ENCODE peak calls at places on chromosome 11, in eight cellular contexts. One of them, this sample, is unnamed.

GRCh38 chr11:96306933-96307747 is 35.9 kb downstream of the MAML2 start:
- DNase-seq in tibial nerve: peak
- DNase-seq in esophagus squamous epithelium: peak
- DNase-seq in heart right ventricle: no peak
- DNase-seq in left ventricle myocardium inferior: peak
- DNase-seq in sigmoid colon: peak
- DNase-seq in body of pancreas: peak
- DNase-seq in A549: peak
- DNase-seq in this sample: peak

GRCh38 chr11:114053406-114053805 is 6.1 kb upstream of the ZBTB16 start:
- DNase-seq in tibial nerve: no peak
- DNase-seq in sigmoid colon: peak
- DNase-seq in body of pancreas: no peak
- DNase-seq in left ventricle myocardium inferior: no peak
- DNase-seq in esophagus squamous epithelium: no peak
- DNase-seq in A549: no peak
- DNase-seq in heart right ventricle: no peak
- DNase-seq in this sample: no peak

GRCh38 chr11:57294225-57295131 is 30.3 kb downstream of the TNKS1BP1 start:
- DNase-seq in tibial nerve: no peak
- DNase-seq in A549: no peak
- DNase-seq in heart right ventricle: no peak
- DNase-seq in left ventricle myocardium inferior: no peak
- DNase-seq in esophagus squamous epithelium: no peak
- DNase-seq in body of pancreas: peak
- DNase-seq in sigmoid colon: no peak
- DNase-seq in this sample: no peak

GRCh38 chr11:73184953-73185671 is 33.0 kb upstream of the P2RY2 start:
- DNase-seq in body of pancreas: peak
- DNase-seq in sigmoid colon: peak
- DNase-seq in left ventricle myocardium inferior: peak
- DNase-seq in esophagus squamous epithelium: no peak
- DNase-seq in heart right ventricle: peak
- DNase-seq in A549: peak
- DNase-seq in tibial nerve: peak
- DNase-seq in this sample: no peak

GRCh38 chr11:2512431-2513407 is 67.9 kb downstream of the KCNQ1 start:
- DNase-seq in esophagus squamous epithelium: no peak
- DNase-seq in left ventricle myocardium inferior: peak
- DNase-seq in sigmoid colon: no peak
- DNase-seq in A549: no peak
- DNase-seq in heart right ventricle: no peak
- DNase-seq in tibial nerve: no peak
- DNase-seq in body of pancreas: peak
- DNase-seq in this sample: no peak

GRCh38 chr11:84825140-84825539 is 802.0 kb downstream of the DLG2 start:
- DNase-seq in left ventricle myocardium inferior: no peak
- DNase-seq in A549: no peak
- DNase-seq in heart right ventricle: no peak
- DNase-seq in tibial nerve: no peak
- DNase-seq in body of pancreas: no peak
- DNase-seq in esophagus squamous epithelium: no peak
- DNase-seq in sigmoid colon: no peak
- DNase-seq in this sample: no peak

GRCh38 chr11:3030289-3031070 is 26.7 kb downstream of the CARS1 start:
- DNase-seq in left ventricle myocardium inferior: peak
- DNase-seq in A549: no peak
- DNase-seq in tibial nerve: no peak
- DNase-seq in heart right ventricle: no peak
- DNase-seq in body of pancreas: no peak
- DNase-seq in sigmoid colon: no peak
- DNase-seq in esophagus squamous epithelium: no peak
- DNase-seq in this sample: no peak

GRCh38 chr11:1569251-1569780 is 2.8 kb downstream of the DUSP8 start:
- DNase-seq in A549: no peak
- DNase-seq in tibial nerve: no peak
- DNase-seq in body of pancreas: no peak
- DNase-seq in sigmoid colon: no peak
- DNase-seq in left ventricle myocardium inferior: no peak
- DNase-seq in esophagus squamous epithelium: no peak
- DNase-seq in heart right ventricle: no peak
- DNase-seq in this sample: no peak

GRCh38 chr11:419248-420005 is 4.6 kb upstream of the SIGIRR start:
- DNase-seq in sigmoid colon: no peak
- DNase-seq in esophagus squamous epithelium: no peak
- DNase-seq in tibial nerve: no peak
- DNase-seq in left ventricle myocardium inferior: no peak
- DNase-seq in heart right ventricle: no peak
- DNase-seq in body of pancreas: no peak
- DNase-seq in A549: no peak
- DNase-seq in this sample: no peak

GRCh38 chr11:43399983-43400630 is 41.4 kb downstream of the TTC17 start:
- DNase-seq in esophagus squamous epithelium: no peak
- DNase-seq in body of pancreas: no peak
- DNase-seq in A549: no peak
- DNase-seq in tibial nerve: no peak
- DNase-seq in left ventricle myocardium inferior: no peak
- DNase-seq in heart right ventricle: no peak
- DNase-seq in sigmoid colon: no peak
- DNase-seq in this sample: no peak

GRCh38 chr11:77967121-77967520 is 27.3 kb downstream of the INTS4 start:
- DNase-seq in tibial nerve: no peak
- DNase-seq in heart right ventricle: no peak
- DNase-seq in left ventricle myocardium inferior: no peak
- DNase-seq in sigmoid colon: no peak
- DNase-seq in esophagus squamous epithelium: no peak
- DNase-seq in body of pancreas: no peak
- DNase-seq in A549: no peak
- DNase-seq in this sample: no peak

GRCh38 chr11:34546511-34547206 is 33.1 kb upstream of the ELF5 start:
- DNase-seq in sigmoid colon: no peak
- DNase-seq in tibial nerve: no peak
- DNase-seq in A549: no peak
- DNase-seq in body of pancreas: no peak
- DNase-seq in esophagus squamous epithelium: no peak
- DNase-seq in heart right ventricle: no peak
- DNase-seq in left ventricle myocardium inferior: no peak
- DNase-seq in this sample: no peak

GRCh38 chr11:23990346-23990745 is 506.5 kb upstream of the LUZP2 start:
- DNase-seq in sigmoid colon: no peak
- DNase-seq in heart right ventricle: no peak
- DNase-seq in left ventricle myocardium inferior: no peak
- DNase-seq in tibial nerve: no peak
- DNase-seq in A549: no peak
- DNase-seq in body of pancreas: no peak
- DNase-seq in esophagus squamous epithelium: no peak
- DNase-seq in this sample: no peak

GRCh38 chr11:35066783-35067476 is 72.0 kb upstream of the CD44 start:
- DNase-seq in tibial nerve: no peak
- DNase-seq in esophagus squamous epithelium: no peak
- DNase-seq in sigmoid colon: no peak
- DNase-seq in body of pancreas: no peak
- DNase-seq in A549: no peak
- DNase-seq in left ventricle myocardium inferior: no peak
- DNase-seq in heart right ventricle: no peak
- DNase-seq in this sample: no peak

GRCh38 chr11:1193326-1194230 is 29.3 kb upstream of the MUC5B start:
- DNase-seq in heart right ventricle: no peak
- DNase-seq in tibial nerve: no peak
- DNase-seq in body of pancreas: no peak
- DNase-seq in left ventricle myocardium inferior: peak
- DNase-seq in A549: no peak
- DNase-seq in esophagus squamous epithelium: no peak
- DNase-seq in sigmoid colon: peak
- DNase-seq in this sample: no peak

GRCh38 chr11:125586618-125587017 is 6.0 kb upstream of the STT3A start:
- DNase-seq in sigmoid colon: no peak
- DNase-seq in A549: no peak
- DNase-seq in body of pancreas: no peak
- DNase-seq in left ventricle myocardium inferior: no peak
- DNase-seq in esophagus squamous epithelium: no peak
- DNase-seq in heart right ventricle: no peak
- DNase-seq in tibial nerve: no peak
- DNase-seq in this sample: no peak

GRCh38 chr11:47524200-47524874 is 28.6 kb downstream of the CELF1 start:
- DNase-seq in heart right ventricle: peak
- DNase-seq in sigmoid colon: peak
- DNase-seq in body of pancreas: no peak
- DNase-seq in tibial nerve: no peak
- DNase-seq in left ventricle myocardium inferior: peak
- DNase-seq in esophagus squamous epithelium: no peak
- DNase-seq in A549: no peak
- DNase-seq in this sample: no peak

GRCh38 chr11:47056261-47056915 is 119.8 kb downstream of the CSTPP1 start:
- DNase-seq in sigmoid colon: no peak
- DNase-seq in esophagus squamous epithelium: no peak
- DNase-seq in body of pancreas: no peak
- DNase-seq in A549: no peak
- DNase-seq in left ventricle myocardium inferior: no peak
- DNase-seq in tibial nerve: no peak
- DNase-seq in heart right ventricle: no peak
- DNase-seq in this sample: no peak

GRCh38 chr11:27718346-27718852 is 18.1 kb upstream of the BDNF start:
- DNase-seq in A549: peak
- DNase-seq in body of pancreas: no peak
- DNase-seq in tibial nerve: no peak
- DNase-seq in heart right ventricle: no peak
- DNase-seq in left ventricle myocardium inferior: no peak
- DNase-seq in esophagus squamous epithelium: no peak
- DNase-seq in sigmoid colon: peak
- DNase-seq in this sample: peak

GRCh38 chr11:62208785-62209144 is 292 bp downstream of the SCGB2A1 start:
- DNase-seq in A549: no peak
- DNase-seq in left ventricle myocardium inferior: no peak
- DNase-seq in heart right ventricle: no peak
- DNase-seq in esophagus squamous epithelium: no peak
- DNase-seq in tibial nerve: no peak
- DNase-seq in sigmoid colon: no peak
- DNase-seq in body of pancreas: no peak
- DNase-seq in this sample: no peak

GRCh38 chr11:34185926-34186841 is 80.8 kb downstream of the NAT10 start:
- DNase-seq in body of pancreas: no peak
- DNase-seq in A549: no peak
- DNase-seq in left ventricle myocardium inferior: no peak
- DNase-seq in heart right ventricle: no peak
- DNase-seq in sigmoid colon: no peak
- DNase-seq in tibial nerve: no peak
- DNase-seq in esophagus squamous epithelium: no peak
- DNase-seq in this sample: no peak

GRCh38 chr11:10483174-10483573 is 28.1 kb downstream of the AMPD3 start:
- DNase-seq in esophagus squamous epithelium: no peak
- DNase-seq in heart right ventricle: no peak
- DNase-seq in left ventricle myocardium inferior: no peak
- DNase-seq in body of pancreas: no peak
- DNase-seq in A549: no peak
- DNase-seq in sigmoid colon: no peak
- DNase-seq in tibial nerve: no peak
- DNase-seq in this sample: no peak

GRCh38 chr11:12184696-12185095 is 74.3 kb downstream of the MICAL2 start:
- DNase-seq in heart right ventricle: no peak
- DNase-seq in left ventricle myocardium inferior: no peak
- DNase-seq in A549: no peak
- DNase-seq in body of pancreas: no peak
- DNase-seq in tibial nerve: no peak
- DNase-seq in esophagus squamous epithelium: no peak
- DNase-seq in sigmoid colon: no peak
- DNase-seq in this sample: no peak

GRCh38 chr11:17864478-17864941 is 129.9 kb downstream of the KCNC1 start:
- DNase-seq in heart right ventricle: no peak
- DNase-seq in left ventricle myocardium inferior: no peak
- DNase-seq in sigmoid colon: no peak
- DNase-seq in tibial nerve: no peak
- DNase-seq in body of pancreas: peak
- DNase-seq in A549: peak
- DNase-seq in esophagus squamous epithelium: no peak
- DNase-seq in this sample: no peak

GRCh38 chr11:108923413-108923812 is 258.5 kb downstream of the DDX10 start:
- DNase-seq in heart right ventricle: no peak
- DNase-seq in tibial nerve: no peak
- DNase-seq in esophagus squamous epithelium: no peak
- DNase-seq in A549: no peak
- DNase-seq in sigmoid colon: no peak
- DNase-seq in left ventricle myocardium inferior: no peak
- DNase-seq in body of pancreas: no peak
- DNase-seq in this sample: no peak

GRCh38 chr11:31987118-31988005 is 103.5 kb upstream of the RCN1 start:
- DNase-seq in sigmoid colon: no peak
- DNase-seq in esophagus squamous epithelium: no peak
- DNase-seq in body of pancreas: no peak
- DNase-seq in heart right ventricle: no peak
- DNase-seq in tibial nerve: no peak
- DNase-seq in A549: no peak
- DNase-seq in left ventricle myocardium inferior: no peak
- DNase-seq in this sample: no peak
- H3K4me3 ChIP-seq in sigmoid colon: no peak
- H3K4me3 ChIP-seq in esophagus squamous epithelium: no peak
- H3K4me3 ChIP-seq in body of pancreas: no peak
- H3K4me3 ChIP-seq in heart right ventricle: no peak
- H3K4me3 ChIP-seq in tibial nerve: no peak
- H3K4me3 ChIP-seq in A549: no peak
- H3K4me3 ChIP-seq in left ventricle myocardium inferior: peak
- H3K4me3 ChIP-seq in this sample: peak

GRCh38 chr11:70226967-70227366 is 23.9 kb downstream of the FADD start:
- DNase-seq in A549: no peak
- DNase-seq in tibial nerve: no peak
- DNase-seq in heart right ventricle: no peak
- DNase-seq in body of pancreas: no peak
- DNase-seq in esophagus squamous epithelium: no peak
- DNase-seq in sigmoid colon: no peak
- DNase-seq in left ventricle myocardium inferior: no peak
- DNase-seq in this sample: no peak
- TF ChIP-seq CTCF in A549: no peak
- TF ChIP-seq CTCF in tibial nerve: no peak
- TF ChIP-seq CTCF in heart right ventricle: no peak
- TF ChIP-seq CTCF in body of pancreas: no peak
- TF ChIP-seq CTCF in esophagus squamous epithelium: no peak
- TF ChIP-seq CTCF in sigmoid colon: no peak
- TF ChIP-seq CTCF in left ventricle myocardium inferior: no peak
- TF ChIP-seq CTCF in this sample: peak

DNA sequence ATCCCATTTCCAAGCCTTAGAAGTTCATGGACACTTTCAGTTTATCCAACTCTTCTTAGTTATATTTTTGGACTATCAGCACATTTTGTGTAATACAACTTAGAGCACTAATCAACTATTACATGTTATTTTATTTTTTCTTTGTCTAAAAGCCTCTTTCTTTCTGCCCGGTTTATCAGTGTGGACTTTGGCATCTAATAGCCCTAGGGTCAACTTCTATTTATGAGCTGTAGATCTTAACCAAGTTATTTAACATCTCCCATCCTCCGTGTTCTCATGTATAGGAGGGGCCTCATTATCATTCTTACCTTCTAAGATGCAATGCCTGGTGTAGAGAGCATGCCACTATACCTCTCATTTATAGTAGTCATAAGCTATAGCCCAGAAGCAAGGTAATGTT is 4.4 kb downstream of the CARD16 start:
- DNase-seq in heart right ventricle: no peak
- DNase-seq in A549: no peak
- DNase-seq in sigmoid colon: no peak
- DNase-seq in tibial nerve: no peak
- DNase-seq in body of pancreas: no peak
- DNase-seq in esophagus squamous epithelium: no peak
- DNase-seq in left ventricle myocardium inferior: no peak
- DNase-seq in this sample: no peak
- H3K4me3 ChIP-seq in heart right ventricle: no peak
- H3K4me3 ChIP-seq in A549: no peak
- H3K4me3 ChIP-seq in sigmoid colon: no peak
- H3K4me3 ChIP-seq in tibial nerve: no peak
- H3K4me3 ChIP-seq in body of pancreas: no peak
- H3K4me3 ChIP-seq in esophagus squamous epithelium: no peak
- H3K4me3 ChIP-seq in left ventricle myocardium inferior: no peak
- H3K4me3 ChIP-seq in this sample: no peak

GRCh38 chr11:128897841-128898240 is 6.7 kb downstream of the KCNJ5 start:
- DNase-seq in heart right ventricle: no peak
- DNase-seq in A549: no peak
- DNase-seq in sigmoid colon: no peak
- DNase-seq in left ventricle myocardium inferior: no peak
- DNase-seq in tibial nerve: no peak
- DNase-seq in esophagus squamous epithelium: no peak
- DNase-seq in body of pancreas: no peak
- DNase-seq in this sample: no peak
- TF ChIP-seq CTCF in heart right ventricle: no peak
- TF ChIP-seq CTCF in A549: no peak
- TF ChIP-seq CTCF in sigmoid colon: no peak
- TF ChIP-seq CTCF in left ventricle myocardium inferior: no peak
- TF ChIP-seq CTCF in tibial nerve: no peak
- TF ChIP-seq CTCF in esophagus squamous epithelium: no peak
- TF ChIP-seq CTCF in body of pancreas: no peak
- TF ChIP-seq CTCF in this sample: no peak

This sample was measured in AG04449.